ENCODE peak calls at places on chromosomes 13 and 19, in six cellular contexts. E, T, F, S, G and B are unnamed samples.

GRCh38 chr19:39474139-39474620 is 6.5 kb upstream of the TIMM50 start:
- DNase-seq in E (peak; percentile 72), T (no peak), F (peak; percentile 54), S (peak; percentile 64), G (peak; percentile 88), B (peak; percentile 86)

GRCh38 chr19:49690073-49690655 is 752 bp upstream of the CPT1C start:
- DNase-seq in E (no peak), T (no peak), F (no peak), S (no peak), G (no peak), B (no peak)

GRCh38 chr13:75895168-75895567 is 259.0 kb downstream of the LMO7 start:
- DNase-seq in E (no peak), T (no peak), F (no peak), S (no peak), G (no peak), B (no peak)

GRCh38 chr13:48749699-48750473 is 96.2 kb downstream of the CYSLTR2 start:
- DNase-seq in E (peak; percentile 43), T (peak; percentile 98), F (peak; percentile 73), S (peak; percentile 28), G (peak; percentile 58), B (peak; percentile 87)

GRCh38 chr13:32199168-32199567 is 116.0 kb downstream of the ZAR1L start:
- DNase-seq in E (no peak), T (no peak), F (no peak), S (no peak), G (no peak), B (no peak)

GRCh38 chr19:778910-779653 is 18.2 kb upstream of the PTBP1 start:
- DNase-seq in E (no peak), T (peak; percentile 96), F (no peak), S (peak; percentile 82), G (peak; percentile 56), B (peak; percentile 40)

GRCh38 chr19:4873930-4874329 is 6.5 kb upstream of the PLIN3 start:
- DNase-seq in E (no peak), T (no peak), F (no peak), S (no peak), G (no peak), B (no peak)

GRCh38 chr13:51643114-51643881 is 59.0 kb downstream of the WDFY2 start:
- DNase-seq in E (no peak), T (peak; percentile 86), F (no peak), S (peak; percentile 7), G (no peak), B (no peak)

GRCh38 chr19:12527034-12527836 is 24.0 kb downstream of the ZNF564 start:
- DNase-seq in E (no peak), T (no peak), F (no peak), S (peak; percentile 21), G (no peak), B (peak; percentile 52)

GRCh38 chr13:59641758-59642157 is 522.0 kb downstream of the DIAPH3 start:
- DNase-seq in E (no peak), T (no peak), F (no peak), S (no peak), G (no peak), B (no peak)

GRCh38 chr13:84131249-84131648 is 249.0 kb upstream of the SLITRK1 start:
- DNase-seq in E (no peak), T (no peak), F (no peak), S (no peak), G (no peak), B (peak; percentile 13)

GRCh38 chr19:49916839-49917733 is 11.9 kb upstream of the ATF5 start:
- DNase-seq in E (no peak), T (no peak), F (no peak), S (no peak), G (no peak), B (no peak)